ENCODE peak calls at places on chromosome 6, in six cellular contexts. I is HFFc6, E is AG04449, V is mesothelial cell of epicardium, X is A673, R is glutamatergic neuron. H is an unnamed sample.

GRCh38 chr6:30896541-30896940 is 11.5 kb upstream of the GTF2H4 start:
- DNase-seq in I (no peak), V (no peak), R (no peak), X (no peak), E (no peak), H (no peak)

GRCh38 chr6:117375446-117375845 is 50.3 kb downstream of the ROS1 start:
- DNase-seq in V (no peak), R (no peak), X (no peak), E (no peak), I (no peak), H (no peak)

GRCh38 chr6:38589367-38589720 is 50.4 kb downstream of the BTBD9 start:
- DNase-seq in V (no peak), X (no peak), E (no peak), I (no peak), R (no peak), H (no peak)

GRCh38 chr6:24374612-24375011 is 16.8 kb upstream of the DCDC2 start:
- DNase-seq in X (no peak), V (no peak), I (no peak), E (no peak), R (no peak), H (no peak)

GRCh38 chr6:56115715-56116114 is 131.7 kb downstream of the COL21A1 start:
- DNase-seq in R (no peak), V (no peak), I (no peak), E (no peak), X (no peak), H (no peak)

GRCh38 chr6:25868784-25869183 is 5.3 kb downstream of the SLC17A3 start:
- DNase-seq in E (no peak), I (no peak), R (no peak), X (no peak), V (no peak), H (no peak)

GRCh38 chr6:28634758-28635546 is 109.3 kb downstream of the GPX5 start:
- DNase-seq in I (no peak), V (no peak), R (peak; percentile 69), E (no peak), X (peak; percentile 47), H (peak; percentile 79)

GRCh38 chr6:66772785-66773184 is 1065.8 kb upstream of the EYS start:
- DNase-seq in E (no peak), R (no peak), I (no peak), V (no peak), X (peak; percentile 76), H (no peak)

GRCh38 chr6:2754396-2754795 is 3.7 kb upstream of the MYLK4 start:
- DNase-seq in I (no peak), E (no peak), V (no peak), R (no peak), X (no peak), H (no peak)

GRCh38 chr6:167831281-167831680 is 4.6 kb downstream of the AFDN start:
- DNase-seq in R (no peak), V (no peak), I (no peak), X (no peak), E (no peak), H (no peak)

GRCh38 chr6:135390450-135390849 is 107.1 kb downstream of the AHI1 start:
- DNase-seq in R (no peak), E (no peak), X (no peak), V (no peak), I (no peak), H (no peak)

GRCh38 chr6:160238786-160239751 is 19.6 kb downstream of the SLC22A2 start:
- DNase-seq in I (no peak), V (no peak), R (no peak), X (no peak), E (no peak), H (no peak)

GRCh38 chr6:139863356-139863755 is 488.9 kb upstream of the CITED2 start:
- DNase-seq in I (peak; percentile 23), E (peak; percentile 54), V (no peak), R (no peak), X (no peak), H (no peak)

GRCh38 chr6:7762758-7763157 is 36.9 kb downstream of the BMP6 start:
- DNase-seq in V (no peak), X (no peak), R (peak; percentile 38), I (no peak), E (no peak), H (no peak)

DNA sequence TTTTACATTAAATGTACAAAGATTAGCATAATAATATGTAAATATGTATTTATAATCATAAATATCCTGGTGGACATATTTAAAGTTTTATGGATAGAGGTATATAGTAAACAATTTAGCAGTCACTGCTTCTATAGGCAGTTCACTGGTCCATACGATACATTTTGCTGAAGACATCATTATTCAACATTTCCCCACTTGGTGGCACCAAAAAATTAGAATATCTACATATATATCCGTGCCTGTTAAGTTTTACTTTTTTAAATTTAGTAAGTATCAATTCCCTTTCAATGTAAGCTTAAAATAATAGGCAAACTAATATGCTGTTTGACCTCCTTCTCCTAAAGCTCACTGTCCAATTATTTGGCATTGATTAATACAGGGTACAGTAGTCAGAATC is 64.2 kb downstream of the LMBRD1 start:
- DNase-seq in E (no peak), I (no peak), R (no peak), V (no peak), X (peak; percentile 45), H (no peak)
- TF ChIP-seq CTCF in E (peak; percentile 4), I (peak; percentile 63), R (no peak), V (no peak), X (peak; percentile 59), H (peak; percentile 21)

GRCh38 chr6:149043476-149044130 is 273.9 kb upstream of the TAB2 start:
- DNase-seq in R (peak; percentile 64), X (peak; percentile 60), I (peak; percentile 10), V (no peak), E (no peak), H (peak; percentile 52)

GRCh38 chr6:149046822-149047246 is 270.7 kb upstream of the TAB2 start:
- DNase-seq in E (no peak), R (no peak), I (peak; percentile 12), V (no peak), X (no peak), H (no peak)

GRCh38 chr6:149044394-149044965 is 273.0 kb upstream of the TAB2 start:
- DNase-seq in I (no peak), V (no peak), R (no peak), E (no peak), X (no peak), H (no peak)

GRCh38 chr6:149046164-149046821 is 271.2 kb upstream of the TAB2 start:
- DNase-seq in R (no peak), V (no peak), I (no peak), E (no peak), X (no peak), H (no peak)

DNA sequence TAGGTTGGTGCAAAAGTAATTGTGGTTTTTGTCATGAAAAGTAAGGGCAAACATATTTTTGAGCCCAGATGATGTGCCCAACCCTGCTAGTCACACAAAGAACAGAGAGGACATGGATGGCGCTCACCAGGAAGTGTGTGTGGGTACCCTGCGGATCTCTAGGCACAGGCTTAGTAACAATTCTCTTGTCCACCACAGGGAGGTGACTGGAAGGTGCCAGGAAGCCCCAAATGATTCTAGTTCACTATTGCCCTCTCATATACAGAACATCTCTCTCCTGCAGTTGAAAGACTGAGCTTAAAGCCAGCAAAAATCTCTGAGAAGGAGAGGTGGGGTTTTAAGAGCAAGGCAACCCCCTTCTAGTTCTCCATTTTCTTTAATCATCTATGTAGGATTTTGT is 272.1 kb upstream of the TAB2 start:
- DNase-seq in V (no peak), I (no peak), E (no peak), X (peak; percentile 21), R (no peak), H (peak; percentile 17)
- TF ChIP-seq CTCF in V (no peak), I (no peak), E (no peak), X (no peak), R (no peak), H (peak; percentile 22)

GRCh38 chr6:692858-693736 is at the start of gene EXOC2:
- DNase-seq in R (peak; percentile 94), V (peak; percentile 76), I (peak; percentile 74), X (peak; percentile 90), E (no peak), H (peak; percentile 96)
- TF ChIP-seq CTCF in R (no peak), V (no peak), I (no peak), X (no peak), E (no peak), H (no peak)

DNA sequence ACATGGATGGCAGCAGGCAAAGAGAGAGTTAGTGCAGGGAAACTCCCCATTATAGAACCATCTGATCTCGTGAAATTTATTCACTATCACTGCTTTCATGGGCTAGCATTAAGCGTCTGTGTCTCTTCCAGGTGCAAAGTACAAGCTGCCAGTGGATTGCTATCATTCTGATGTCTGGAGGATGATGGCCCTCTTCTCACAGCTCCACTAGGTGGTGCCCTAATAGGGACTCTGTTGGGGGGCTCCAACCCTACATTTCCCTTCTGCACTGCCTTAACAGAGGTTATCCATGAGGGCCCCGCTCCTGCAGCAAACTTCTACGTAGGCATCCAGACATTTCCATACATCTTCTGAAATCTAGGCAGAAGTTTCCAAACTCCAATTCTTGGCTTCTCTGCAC is 347.8 kb upstream of the HS3ST5 start:
- DNase-seq in R (no peak), X (no peak), E (no peak), V (no peak), I (no peak), H (peak; percentile 16)
- TF ChIP-seq CTCF in R (no peak), X (no peak), E (no peak), V (no peak), I (no peak), H (peak; percentile 36)

GRCh38 chr6:1477432-1478090 is 88.2 kb downstream of the FOXF2 start:
- DNase-seq in V (no peak), E (no peak), I (peak; percentile 84), R (no peak), X (no peak), H (no peak)
- TF ChIP-seq CTCF in V (no peak), E (no peak), I (peak; percentile 8), R (no peak), X (no peak), H (no peak)

DNA sequence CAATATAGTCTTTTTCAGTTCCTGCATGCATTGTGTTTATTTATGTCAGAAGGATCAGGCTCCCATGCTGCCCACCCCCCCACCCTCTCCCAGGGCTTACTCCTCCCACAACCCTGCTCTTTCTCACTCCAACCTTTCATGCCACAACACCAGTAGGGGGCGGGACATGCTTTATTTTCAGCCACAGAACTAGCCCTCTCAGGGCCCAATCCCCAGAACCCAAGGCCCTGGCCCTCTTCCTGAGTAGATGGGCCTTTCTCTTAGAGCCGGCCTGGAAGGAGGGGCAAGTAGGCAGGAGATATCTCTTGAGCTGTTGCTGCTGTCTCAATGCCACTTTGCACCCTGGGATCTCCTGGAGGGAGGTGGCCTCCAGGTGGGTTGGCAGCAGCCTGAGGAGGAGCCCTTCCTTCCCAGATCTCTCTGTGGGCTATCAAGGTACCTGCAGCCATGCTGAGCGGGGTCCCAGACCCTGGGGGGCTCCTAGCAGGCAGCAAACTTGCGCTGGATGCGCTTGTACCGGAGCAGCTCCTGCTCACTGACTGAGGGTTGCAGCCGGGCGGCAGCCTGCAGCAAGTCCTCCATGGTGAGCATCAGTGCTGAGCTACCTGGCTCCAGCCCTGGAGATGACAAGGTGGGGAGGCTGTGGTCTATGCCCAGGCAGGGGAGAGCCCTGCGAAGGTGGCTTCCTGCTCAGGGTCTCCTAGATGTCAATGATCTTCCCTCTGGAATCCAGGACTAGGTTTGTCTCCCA is 3.5 kb downstream of the GNMT start:
- DNase-seq in X (peak; percentile 67), E (no peak), R (peak; percentile 58), V (no peak), I (peak; percentile 30), H (peak; percentile 84)
- TF ChIP-seq CTCF in X (peak; percentile 26), E (peak; percentile 32), R (peak; percentile 41), V (no peak), I (peak; percentile 68), H (peak; percentile 57)

GRCh38 chr6:157380779-157381561 is at the start of gene ZDHHC14:
- DNase-seq in X (peak; percentile 90), R (peak; percentile 86), E (no peak), I (peak; percentile 77), V (peak; percentile 72), H (peak; percentile 79)
- TF ChIP-seq CTCF in X (no peak), R (no peak), E (no peak), I (no peak), V (no peak), H (no peak)